ENCODE peak calls at places on chromosomes 13 and 19, in seven cellular contexts. One of them, this sample, is unnamed.

GRCh38 chr13:32964987-32965386 is 51.2 kb upstream of the KL start:
- DNase-seq in H9: no peak
- DNase-seq in hepatic stellate cell: no peak
- DNase-seq in CD8-positive, alpha-beta T cell: no peak
- DNase-seq in ureter: no peak
- DNase-seq in Kasumi-1: no peak
- DNase-seq in HTR-8/SVneo: no peak
- DNase-seq in this sample: no peak

GRCh38 chr13:27619711-27620376 is 485 bp downstream of the LNX2 start:
- DNase-seq in H9: no peak
- DNase-seq in Kasumi-1: no peak
- DNase-seq in ureter: peak
- DNase-seq in HTR-8/SVneo: no peak
- DNase-seq in CD8-positive, alpha-beta T cell: peak
- DNase-seq in hepatic stellate cell: peak
- DNase-seq in this sample: no peak

GRCh38 chr19:47699360-47699917 is 13.8 kb upstream of the EHD2 start:
- DNase-seq in CD8-positive, alpha-beta T cell: peak
- DNase-seq in H9: peak
- DNase-seq in hepatic stellate cell: peak
- DNase-seq in Kasumi-1: peak
- DNase-seq in HTR-8/SVneo: peak
- DNase-seq in ureter: no peak
- DNase-seq in this sample: no peak

GRCh38 chr13:40076765-40077362 is 421.4 kb downstream of the COG6 start:
- DNase-seq in Kasumi-1: no peak
- DNase-seq in HTR-8/SVneo: no peak
- DNase-seq in hepatic stellate cell: no peak
- DNase-seq in CD8-positive, alpha-beta T cell: no peak
- DNase-seq in H9: no peak
- DNase-seq in ureter: no peak
- DNase-seq in this sample: no peak

GRCh38 chr13:71039440-71039839 is 827.6 kb downstream of the DACH1 start:
- DNase-seq in hepatic stellate cell: no peak
- DNase-seq in HTR-8/SVneo: no peak
- DNase-seq in Kasumi-1: no peak
- DNase-seq in ureter: no peak
- DNase-seq in CD8-positive, alpha-beta T cell: no peak
- DNase-seq in H9: no peak
- DNase-seq in this sample: no peak

GRCh38 chr19:4088975-4089374 is 22.3 kb upstream of the ZBTB7A start:
- DNase-seq in HTR-8/SVneo: no peak
- DNase-seq in Kasumi-1: peak
- DNase-seq in ureter: peak
- DNase-seq in hepatic stellate cell: no peak
- DNase-seq in H9: no peak
- DNase-seq in CD8-positive, alpha-beta T cell: peak
- DNase-seq in this sample: no peak

GRCh38 chr19:50418186-50419021 is at the start of gene SPIB:
- DNase-seq in H9: peak
- DNase-seq in hepatic stellate cell: no peak
- DNase-seq in HTR-8/SVneo: no peak
- DNase-seq in CD8-positive, alpha-beta T cell: no peak
- DNase-seq in Kasumi-1: no peak
- DNase-seq in ureter: no peak
- DNase-seq in this sample: no peak

GRCh38 chr19:34734601-34735103 is 609 bp downstream of the ZNF181 start:
- DNase-seq in CD8-positive, alpha-beta T cell: no peak
- DNase-seq in H9: no peak
- DNase-seq in Kasumi-1: no peak
- DNase-seq in ureter: no peak
- DNase-seq in HTR-8/SVneo: no peak
- DNase-seq in hepatic stellate cell: no peak
- DNase-seq in this sample: no peak

This sample was measured in GM12864.